ENCODE peak calls at places on chromosomes 7 and 10, in seven cellular contexts. One of them, this sample, is unnamed. For H3K9me3, the result is how much of the 10 kb centered on the place peaks cover.

GRCh38 chr7:2894118-2894940 is 50.2 kb upstream of the GNA12 start:
- DNase-seq in astrocyte: no peak
- DNase-seq in uterus: no peak
- DNase-seq in mammary epithelial cell: no peak
- DNase-seq in right lobe of liver: no peak
- DNase-seq in fibroblast of lung: no peak
- DNase-seq in SJSA1: no peak
- DNase-seq in this sample: no peak

GRCh38 chr10:33258951-33259350 is 75.5 kb downstream of the NRP1 start:
- DNase-seq in right lobe of liver: no peak
- DNase-seq in astrocyte: peak
- DNase-seq in uterus: no peak
- DNase-seq in SJSA1: peak
- DNase-seq in mammary epithelial cell: peak
- DNase-seq in fibroblast of lung: peak
- DNase-seq in this sample: no peak

GRCh38 chr10:43259981-43260761 is 6.7 kb downstream of the RASGEF1A start:
- DNase-seq in uterus: no peak
- DNase-seq in mammary epithelial cell: peak
- DNase-seq in fibroblast of lung: no peak
- DNase-seq in astrocyte: no peak
- DNase-seq in SJSA1: peak
- DNase-seq in right lobe of liver: peak
- DNase-seq in this sample: peak

GRCh38 chr10:21379143-21379542 is 146.3 kb downstream of the SKIDA1 start:
- DNase-seq in mammary epithelial cell: no peak
- DNase-seq in astrocyte: no peak
- DNase-seq in right lobe of liver: no peak
- DNase-seq in SJSA1: no peak
- DNase-seq in fibroblast of lung: no peak
- DNase-seq in uterus: no peak
- DNase-seq in this sample: no peak

GRCh38 chr10:27744478-27745379 is 890 bp downstream of the MKX start:
- DNase-seq in fibroblast of lung: peak
- DNase-seq in right lobe of liver: no peak
- DNase-seq in astrocyte: peak
- DNase-seq in uterus: peak
- DNase-seq in SJSA1: peak
- DNase-seq in mammary epithelial cell: peak
- DNase-seq in this sample: peak

GRCh38 chr7:20560325-20561180 is 54.9 kb upstream of the ABCB5 start:
- DNase-seq in astrocyte: no peak
- DNase-seq in uterus: no peak
- DNase-seq in right lobe of liver: no peak
- DNase-seq in fibroblast of lung: no peak
- DNase-seq in SJSA1: no peak
- DNase-seq in mammary epithelial cell: no peak
- DNase-seq in this sample: no peak

GRCh38 chr7:130853503-130854279 is 119.7 kb upstream of the KLF14 start:
- DNase-seq in SJSA1: peak
- DNase-seq in mammary epithelial cell: peak
- DNase-seq in astrocyte: peak
- DNase-seq in right lobe of liver: no peak
- DNase-seq in uterus: no peak
- DNase-seq in fibroblast of lung: peak
- DNase-seq in this sample: peak

GRCh38 chr10:72016608-72017310 is 52.6 kb downstream of the CHST3 start:
- DNase-seq in astrocyte: no peak
- DNase-seq in right lobe of liver: no peak
- DNase-seq in SJSA1: no peak
- DNase-seq in uterus: no peak
- DNase-seq in mammary epithelial cell: no peak
- DNase-seq in fibroblast of lung: no peak
- DNase-seq in this sample: no peak

GRCh38 chr7:76512941-76513816 is 2.8 kb downstream of the UPK3B start:
- DNase-seq in astrocyte: no peak
- DNase-seq in mammary epithelial cell: no peak
- DNase-seq in right lobe of liver: no peak
- DNase-seq in uterus: no peak
- DNase-seq in SJSA1: peak
- DNase-seq in fibroblast of lung: no peak
- DNase-seq in this sample: no peak

GRCh38 chr7:90999989-91000979 is 263.9 kb upstream of the FZD1 start:
- DNase-seq in right lobe of liver: no peak
- DNase-seq in astrocyte: peak
- DNase-seq in mammary epithelial cell: peak
- DNase-seq in SJSA1: no peak
- DNase-seq in fibroblast of lung: peak
- DNase-seq in uterus: no peak
- DNase-seq in this sample: no peak

GRCh38 chr7:84178013-84178412 is 16.6 kb downstream of the SEMA3A start:
- DNase-seq in uterus: no peak
- DNase-seq in fibroblast of lung: peak
- DNase-seq in SJSA1: no peak
- DNase-seq in mammary epithelial cell: no peak
- DNase-seq in astrocyte: peak
- DNase-seq in right lobe of liver: no peak
- DNase-seq in this sample: no peak

GRCh38 chr10:94963901-94964300 is 25.4 kb downstream of the CYP2C9 start:
- DNase-seq in uterus: no peak
- DNase-seq in fibroblast of lung: peak
- DNase-seq in right lobe of liver: no peak
- DNase-seq in astrocyte: peak
- DNase-seq in mammary epithelial cell: peak
- DNase-seq in SJSA1: no peak
- DNase-seq in this sample: peak

GRCh38 chr10:5775705-5776104 is 37.5 kb downstream of the GDI2 start:
- DNase-seq in astrocyte: no peak
- DNase-seq in fibroblast of lung: no peak
- DNase-seq in SJSA1: no peak
- DNase-seq in mammary epithelial cell: no peak
- DNase-seq in uterus: no peak
- DNase-seq in right lobe of liver: peak
- DNase-seq in this sample: peak

GRCh38 chr10:33783078-33783477 is 448.6 kb upstream of the NRP1 start:
- DNase-seq in astrocyte: no peak
- DNase-seq in mammary epithelial cell: no peak
- DNase-seq in right lobe of liver: no peak
- DNase-seq in uterus: no peak
- DNase-seq in SJSA1: no peak
- DNase-seq in fibroblast of lung: no peak
- DNase-seq in this sample: no peak

GRCh38 chr10:127151541-127151940 is 44.9 kb downstream of the INSYN2A start:
- DNase-seq in fibroblast of lung: peak
- DNase-seq in mammary epithelial cell: peak
- DNase-seq in uterus: no peak
- DNase-seq in right lobe of liver: no peak
- DNase-seq in SJSA1: no peak
- DNase-seq in astrocyte: peak
- DNase-seq in this sample: no peak

GRCh38 chr10:58943234-58943633 is 233.2 kb upstream of the PHYHIPL start:
- DNase-seq in fibroblast of lung: peak
- DNase-seq in SJSA1: no peak
- DNase-seq in uterus: no peak
- DNase-seq in mammary epithelial cell: no peak
- DNase-seq in right lobe of liver: no peak
- DNase-seq in astrocyte: peak
- DNase-seq in this sample: no peak

GRCh38 chr7:156640257-156640948 is at the start of gene RNF32:
- DNase-seq in mammary epithelial cell: peak
- DNase-seq in right lobe of liver: peak
- DNase-seq in fibroblast of lung: peak
- DNase-seq in SJSA1: peak
- DNase-seq in astrocyte: peak
- DNase-seq in uterus: peak
- DNase-seq in this sample: peak

GRCh38 chr7:156642306-156643045 is 1.9 kb downstream of the RNF32 start:
- DNase-seq in uterus: no peak
- DNase-seq in SJSA1: no peak
- DNase-seq in right lobe of liver: no peak
- DNase-seq in fibroblast of lung: no peak
- DNase-seq in astrocyte: no peak
- DNase-seq in mammary epithelial cell: no peak
- DNase-seq in this sample: no peak

GRCh38 chr7:156639426-156640256 is 933 bp upstream of the RNF32 start:
- DNase-seq in mammary epithelial cell: no peak
- DNase-seq in SJSA1: no peak
- DNase-seq in astrocyte: no peak
- DNase-seq in uterus: no peak
- DNase-seq in right lobe of liver: no peak
- DNase-seq in fibroblast of lung: peak
- DNase-seq in this sample: no peak

GRCh38 chr7:156638443-156639077 is 2.0 kb upstream of the RNF32 start:
- DNase-seq in fibroblast of lung: no peak
- DNase-seq in mammary epithelial cell: no peak
- DNase-seq in right lobe of liver: no peak
- DNase-seq in SJSA1: no peak
- DNase-seq in astrocyte: no peak
- DNase-seq in uterus: no peak
- DNase-seq in this sample: no peak

GRCh38 chr7:156640949-156641485 is 443 bp downstream of the RNF32 start:
- DNase-seq in fibroblast of lung: peak
- DNase-seq in astrocyte: peak
- DNase-seq in mammary epithelial cell: peak
- DNase-seq in right lobe of liver: no peak
- DNase-seq in SJSA1: no peak
- DNase-seq in uterus: peak
- DNase-seq in this sample: peak
- H3K4me3 ChIP-seq in fibroblast of lung: peak
- H3K4me3 ChIP-seq in astrocyte: peak
- H3K4me3 ChIP-seq in mammary epithelial cell: peak
- H3K4me3 ChIP-seq in right lobe of liver: peak
- H3K4me3 ChIP-seq in SJSA1: peak
- H3K4me3 ChIP-seq in uterus: peak
- H3K4me3 ChIP-seq in this sample: peak

DNA sequence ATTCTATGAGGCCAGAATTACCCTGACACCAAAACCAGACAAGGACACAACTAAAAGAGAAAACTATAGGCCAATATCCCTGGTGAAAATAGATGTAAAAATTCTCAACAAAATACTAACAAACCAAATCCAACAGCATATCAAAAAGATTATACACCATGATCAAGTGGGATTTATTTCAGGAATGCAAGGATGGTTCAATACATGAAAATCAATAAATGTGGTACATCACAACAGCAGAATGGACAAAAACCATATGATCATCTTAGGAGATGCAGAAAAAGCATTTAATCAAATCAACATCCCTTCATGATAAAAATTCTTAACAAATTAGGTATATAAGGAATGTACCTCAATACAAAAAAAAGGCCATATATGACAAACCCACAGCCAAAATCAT is 5.6 kb upstream of the SCART1 start:
- DNase-seq in uterus: no peak
- DNase-seq in SJSA1: no peak
- DNase-seq in astrocyte: no peak
- DNase-seq in mammary epithelial cell: no peak
- DNase-seq in right lobe of liver: no peak
- DNase-seq in fibroblast of lung: no peak
- DNase-seq in this sample: no peak
- H3K9me3 ChIP-seq in uterus: under half
- H3K9me3 ChIP-seq in SJSA1: under half
- H3K9me3 ChIP-seq in astrocyte: under half
- H3K9me3 ChIP-seq in mammary epithelial cell: under half
- H3K9me3 ChIP-seq in right lobe of liver: under half
- H3K9me3 ChIP-seq in fibroblast of lung: under half
- H3K9me3 ChIP-seq in this sample: under half

GRCh38 chr7:155531686-155532085 is 14.7 kb downstream of the CNPY1 start:
- DNase-seq in fibroblast of lung: no peak
- DNase-seq in SJSA1: no peak
- DNase-seq in uterus: no peak
- DNase-seq in right lobe of liver: no peak
- DNase-seq in astrocyte: no peak
- DNase-seq in mammary epithelial cell: no peak
- DNase-seq in this sample: no peak

GRCh38 chr7:155533827-155534690 is 12.3 kb downstream of the CNPY1 start:
- DNase-seq in astrocyte: no peak
- DNase-seq in fibroblast of lung: no peak
- DNase-seq in right lobe of liver: no peak
- DNase-seq in SJSA1: no peak
- DNase-seq in uterus: no peak
- DNase-seq in mammary epithelial cell: no peak
- DNase-seq in this sample: no peak

GRCh38 chr7:155534691-155535090 is 11.7 kb downstream of the CNPY1 start:
- DNase-seq in uterus: no peak
- DNase-seq in mammary epithelial cell: no peak
- DNase-seq in right lobe of liver: no peak
- DNase-seq in astrocyte: no peak
- DNase-seq in fibroblast of lung: no peak
- DNase-seq in SJSA1: no peak
- DNase-seq in this sample: no peak

GRCh38 chr7:155533120-155533826 is 13.1 kb downstream of the CNPY1 start:
- DNase-seq in mammary epithelial cell: no peak
- DNase-seq in uterus: no peak
- DNase-seq in right lobe of liver: no peak
- DNase-seq in SJSA1: no peak
- DNase-seq in astrocyte: no peak
- DNase-seq in fibroblast of lung: no peak
- DNase-seq in this sample: no peak

GRCh38 chr7:155532792-155533119 is 13.6 kb downstream of the CNPY1 start:
- DNase-seq in astrocyte: no peak
- DNase-seq in fibroblast of lung: no peak
- DNase-seq in right lobe of liver: no peak
- DNase-seq in uterus: no peak
- DNase-seq in mammary epithelial cell: no peak
- DNase-seq in SJSA1: no peak
- DNase-seq in this sample: no peak
- H3K4me3 ChIP-seq in astrocyte: no peak
- H3K4me3 ChIP-seq in fibroblast of lung: no peak
- H3K4me3 ChIP-seq in right lobe of liver: no peak
- H3K4me3 ChIP-seq in uterus: no peak
- H3K4me3 ChIP-seq in mammary epithelial cell: no peak
- H3K4me3 ChIP-seq in SJSA1: no peak
- H3K4me3 ChIP-seq in this sample: no peak

DNA sequence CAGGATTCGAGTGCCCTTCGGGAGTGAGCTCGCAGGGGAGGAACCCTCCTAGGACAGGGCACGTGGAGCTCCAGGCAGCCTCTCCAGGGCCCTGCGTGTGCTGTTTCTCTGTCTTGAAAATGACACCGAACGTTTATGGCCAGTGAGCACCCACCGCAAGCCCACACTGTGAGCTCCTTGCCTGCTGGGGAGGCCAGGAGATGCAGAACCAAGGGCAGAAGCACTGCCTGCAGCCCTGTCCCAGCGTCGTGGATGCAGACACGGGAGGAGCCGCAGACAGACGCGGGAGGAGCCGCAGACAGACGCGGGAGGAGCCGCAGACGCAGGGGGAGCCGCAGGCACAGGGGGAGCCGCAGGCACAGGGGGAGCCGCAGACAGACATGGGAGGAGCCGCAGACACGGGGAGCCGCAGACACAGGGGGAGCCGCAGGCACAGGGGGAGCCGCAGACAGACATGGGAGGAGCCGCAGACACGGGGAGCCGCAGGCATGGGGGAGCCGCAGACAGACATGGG is 314.4 kb downstream of the PTPRN2 start:
- DNase-seq in fibroblast of lung: no peak
- DNase-seq in right lobe of liver: peak
- DNase-seq in SJSA1: peak
- DNase-seq in uterus: no peak
- DNase-seq in astrocyte: no peak
- DNase-seq in mammary epithelial cell: no peak
- DNase-seq in this sample: no peak
- H3K9me3 ChIP-seq in fibroblast of lung: under half
- H3K9me3 ChIP-seq in right lobe of liver: under half
- H3K9me3 ChIP-seq in SJSA1: under half
- H3K9me3 ChIP-seq in uterus: under half
- H3K9me3 ChIP-seq in astrocyte: under half
- H3K9me3 ChIP-seq in mammary epithelial cell: under half
- H3K9me3 ChIP-seq in this sample: under half

GRCh38 chr7:44849277-44850210 is 1.7 kb upstream of the H2AZ2 start:
- DNase-seq in uterus: no peak
- DNase-seq in astrocyte: peak
- DNase-seq in mammary epithelial cell: peak
- DNase-seq in fibroblast of lung: peak
- DNase-seq in right lobe of liver: no peak
- DNase-seq in SJSA1: no peak
- DNase-seq in this sample: no peak
- H3K4me3 ChIP-seq in uterus: peak
- H3K4me3 ChIP-seq in astrocyte: no peak
- H3K4me3 ChIP-seq in mammary epithelial cell: peak
- H3K4me3 ChIP-seq in fibroblast of lung: peak
- H3K4me3 ChIP-seq in right lobe of liver: no peak
- H3K4me3 ChIP-seq in SJSA1: peak
- H3K4me3 ChIP-seq in this sample: no peak